ENCODE peak calls at places on chromosomes 1 and 21, in eight cellular contexts. V is amniotic stem cell; X is stimulated activated naive CD8-positive, alpha-beta T cell treated with anti-CD3 and anti-CD28 coated beads, Interleukin-15, Interleukin-2, amounts not matched to agents 100 U/mL and 50 U/mL, for 24 hours; Q is NCI-H510A; I is lower lobe of right lung; H is posterior cingulate gyrus; M is stimulated activated effector memory CD8-positive, alpha-beta T cell treated with anti-CD3 and anti-CD28 coated beads, Interleukin-12 subunit alpha, Interleukin-12 subunit beta, amount 100 ng/mL, for 72 hours; J is nephron progenitor cell. G is an unnamed sample.

GRCh38 chr1:185054365-185055060 is 9.2 kb downstream of the RNF2 start:
- DNase-seq in J (no peak), M (no peak), H (peak), Q (no peak), I (no peak), V (no peak), X (no peak), G (no peak)

GRCh38 chr1:228061411-228062084 is 21.0 kb upstream of the ARF1 start:
- DNase-seq in M (no peak), H (peak), V (no peak), J (no peak), Q (no peak), X (no peak), I (no peak), G (no peak)

GRCh38 chr1:192969091-192969490 is 90.1 kb downstream of the UCHL5 start:
- DNase-seq in Q (no peak), V (no peak), X (no peak), I (no peak), H (no peak), M (no peak), J (no peak), G (no peak)

GRCh38 chr21:33825898-33826297 is 89.7 kb downstream of the ATP5PO start:
- DNase-seq in I (no peak), V (no peak), X (no peak), Q (no peak), J (no peak), H (no peak), M (no peak), G (no peak)

GRCh38 chr1:71093938-71094337 is 13.1 kb upstream of the ZRANB2 start:
- DNase-seq in H (no peak), M (no peak), Q (no peak), J (no peak), I (no peak), V (peak), X (no peak), G (no peak)

GRCh38 chr1:41483960-41484844 is at the start of gene EDN2:
- DNase-seq in M (no peak), I (peak), Q (peak), J (no peak), H (no peak), V (no peak), X (no peak), G (no peak)

GRCh38 chr1:203036135-203036534 is 9.8 kb downstream of the PPFIA4 start:
- DNase-seq in J (no peak), Q (no peak), V (no peak), H (no peak), I (no peak), X (no peak), M (no peak), G (no peak)

GRCh38 chr1:31531177-31532000 is 44.9 kb upstream of the TINAGL1 start:
- DNase-seq in J (no peak), V (no peak), M (no peak), Q (no peak), I (no peak), H (no peak), X (no peak), G (no peak)

GRCh38 chr1:14603641-14604040 is 5.2 kb downstream of the KAZN start:
- DNase-seq in V (no peak), M (no peak), Q (no peak), I (no peak), J (no peak), H (no peak), X (no peak), G (no peak)

GRCh38 chr1:232571523-232571922 is 58.4 kb downstream of the SIPA1L2 start:
- DNase-seq in M (no peak), V (no peak), J (no peak), Q (no peak), H (no peak), I (no peak), X (no peak), G (no peak)

GRCh38 chr1:18107671-18108312 is at the start of gene IGSF21:
- DNase-seq in M (no peak), V (no peak), I (no peak), Q (peak), X (no peak), H (peak), J (peak), G (no peak)

GRCh38 chr1:158362501-158362900 is 8.8 kb downstream of the CD1E start:
- DNase-seq in V (no peak), I (no peak), M (no peak), X (no peak), H (no peak), Q (peak), J (no peak), G (no peak)

GRCh38 chr1:84774674-84775548 is 84.7 kb upstream of the SSX2IP start:
- DNase-seq in J (no peak), M (no peak), X (no peak), I (no peak), V (no peak), Q (no peak), H (peak), G (no peak)

GRCh38 chr1:40096977-40097782 is at the start of gene PPT1:
- DNase-seq in H (peak), V (peak), X (peak), J (peak), Q (peak), M (peak), I (peak), G (peak)

GRCh38 chr1:1098656-1099425 is 17.0 kb downstream of the C1orf159 start:
- DNase-seq in H (no peak), J (no peak), X (no peak), M (no peak), Q (no peak), I (no peak), V (no peak), G (no peak)

G was measured in T1000.